ENCODE peak calls at places on chromosomes 11 and 22, in six cellular contexts. T is EL; J is right cardiac atrium; L is C1 segment of cervical spinal cord; W is retina; B is activated CD4-positive, alpha-beta T cell treated with anti-CD3 and anti-CD28 coated beads, Interleukin-2, amount 10 ng/mL, durations not matched to agents 7 days and 5 days. A is an unnamed sample.

GRCh38 chr11:69212121-69213110 is 56.7 kb downstream of the SMIM38 start:
- DNase-seq in T (no peak), J (no peak), L (no peak), W (no peak), B (no peak), A (no peak)

GRCh38 chr11:118916842-118917388 is 8.8 kb downstream of the BCL9L start:
- DNase-seq in T (peak), J (peak), L (no peak), W (peak), B (no peak), A (peak)

GRCh38 chr11:131823772-131824171 is 453.4 kb downstream of the NTM start:
- DNase-seq in T (no peak), J (no peak), L (no peak), W (no peak), B (no peak), A (no peak)

GRCh38 chr22:43860126-43860525 is 2.2 kb downstream of the SULT4A1 start:
- DNase-seq in T (no peak), J (no peak), L (no peak), W (no peak), B (no peak), A (no peak)

GRCh38 chr22:45064313-45065268 is 54.8 kb upstream of the PHF21B start:
- DNase-seq in T (peak), J (no peak), L (peak), W (no peak), B (no peak), A (peak)

GRCh38 chr11:106246495-106246894 is 169.0 kb downstream of the AASDHPPT start:
- DNase-seq in T (no peak), J (no peak), L (no peak), W (no peak), B (no peak), A (no peak)

GRCh38 chr11:77259681-77260080 is 41.8 kb downstream of the GDPD4 start:
- DNase-seq in T (peak), J (no peak), L (no peak), W (no peak), B (no peak), A (peak)

GRCh38 chr11:124681421-124681820 is 7.7 kb downstream of the SPA17 start:
- DNase-seq in T (no peak), J (no peak), L (no peak), W (no peak), B (no peak), A (no peak)

GRCh38 chr11:111417766-111418435 is 38.8 kb upstream of the POU2AF1 start:
- DNase-seq in T (peak), J (peak), L (no peak), W (no peak), B (no peak), A (peak)

GRCh38 chr11:67615455-67616430 is 9.0 kb downstream of the NDUFV1 start:
- DNase-seq in T (peak), J (peak), L (no peak), W (no peak), B (peak), A (peak)

GRCh38 chr11:71432761-71433647 is 15.2 kb downstream of the DHCR7 start:
- DNase-seq in T (no peak), J (peak), L (peak), W (no peak), B (no peak), A (no peak)

GRCh38 chr11:78365381-78365792 is 52.2 kb downstream of the GAB2 start:
- DNase-seq in T (peak), J (no peak), L (no peak), W (peak), B (no peak), A (peak)

GRCh38 chr11:74687237-74688005 is 43.8 kb downstream of the CHRDL2 start:
- DNase-seq in T (peak), J (peak), L (no peak), W (no peak), B (no peak), A (peak)

A was measured in GM23248.